ENCODE peak calls at places on chromosomes 11 and 22, in nine cellular contexts. One of them, this sample, is unnamed.

GRCh38 chr22:19213496-19214473 is 35.2 kb upstream of the SLC25A1 start:
- DNase-seq in Calu3: no peak
- DNase-seq in AG09319: no peak
- DNase-seq in right lobe of liver: no peak
- DNase-seq in AG04450: peak; percentile 51
- DNase-seq in sigmoid colon: no peak
- DNase-seq in heart right ventricle: no peak
- DNase-seq in cardiac fibroblast: peak; percentile 44
- DNase-seq in CD8-positive, alpha-beta T cell: no peak
- DNase-seq in this sample: no peak

GRCh38 chr22:41542224-41542623 is 2.0 kb downstream of the POLR3H start:
- DNase-seq in Calu3: no peak
- DNase-seq in AG09319: no peak
- DNase-seq in right lobe of liver: no peak
- DNase-seq in AG04450: no peak
- DNase-seq in sigmoid colon: no peak
- DNase-seq in heart right ventricle: no peak
- DNase-seq in cardiac fibroblast: no peak
- DNase-seq in CD8-positive, alpha-beta T cell: no peak
- DNase-seq in this sample: no peak

GRCh38 chr22:46792061-46792796 is 29.8 kb downstream of the TBC1D22A start:
- DNase-seq in Calu3: no peak
- DNase-seq in AG09319: no peak
- DNase-seq in right lobe of liver: no peak
- DNase-seq in AG04450: no peak
- DNase-seq in sigmoid colon: peak; percentile 62
- DNase-seq in heart right ventricle: no peak
- DNase-seq in cardiac fibroblast: no peak
- DNase-seq in CD8-positive, alpha-beta T cell: no peak
- DNase-seq in this sample: no peak

GRCh38 chr11:132186699-132187098 is 816.3 kb downstream of the NTM start:
- DNase-seq in Calu3: no peak
- DNase-seq in AG09319: no peak
- DNase-seq in right lobe of liver: no peak
- DNase-seq in AG04450: no peak
- DNase-seq in sigmoid colon: no peak
- DNase-seq in heart right ventricle: no peak
- DNase-seq in cardiac fibroblast: no peak
- DNase-seq in CD8-positive, alpha-beta T cell: no peak
- DNase-seq in this sample: no peak

GRCh38 chr22:46237453-46238158 is 12.5 kb downstream of the CDPF1 start:
- DNase-seq in Calu3: no peak
- DNase-seq in AG09319: no peak
- DNase-seq in right lobe of liver: no peak
- DNase-seq in AG04450: no peak
- DNase-seq in sigmoid colon: no peak
- DNase-seq in heart right ventricle: peak; percentile 53
- DNase-seq in cardiac fibroblast: no peak
- DNase-seq in CD8-positive, alpha-beta T cell: no peak
- DNase-seq in this sample: no peak

GRCh38 chr11:110347660-110348059 is 51.2 kb upstream of the RDX start:
- DNase-seq in Calu3: no peak
- DNase-seq in AG09319: no peak
- DNase-seq in right lobe of liver: no peak
- DNase-seq in AG04450: no peak
- DNase-seq in sigmoid colon: no peak
- DNase-seq in heart right ventricle: no peak
- DNase-seq in cardiac fibroblast: no peak
- DNase-seq in CD8-positive, alpha-beta T cell: no peak
- DNase-seq in this sample: no peak

GRCh38 chr11:123033895-123034294 is 28.0 kb downstream of the HSPA8 start:
- DNase-seq in Calu3: no peak
- DNase-seq in AG09319: no peak
- DNase-seq in right lobe of liver: no peak
- DNase-seq in AG04450: no peak
- DNase-seq in sigmoid colon: no peak
- DNase-seq in heart right ventricle: no peak
- DNase-seq in cardiac fibroblast: peak; percentile 39
- DNase-seq in CD8-positive, alpha-beta T cell: no peak
- DNase-seq in this sample: no peak

GRCh38 chr11:120137187-120137610 is 714 bp downstream of the TRIM29 start:
- DNase-seq in Calu3: no peak
- DNase-seq in AG09319: no peak
- DNase-seq in right lobe of liver: no peak
- DNase-seq in AG04450: no peak
- DNase-seq in sigmoid colon: peak; percentile 56
- DNase-seq in heart right ventricle: peak; percentile 2
- DNase-seq in cardiac fibroblast: no peak
- DNase-seq in CD8-positive, alpha-beta T cell: peak; percentile 2
- DNase-seq in this sample: no peak

GRCh38 chr11:116890193-116890592 is 52.8 kb upstream of the APOA1 start:
- DNase-seq in Calu3: no peak
- DNase-seq in AG09319: no peak
- DNase-seq in right lobe of liver: no peak
- DNase-seq in AG04450: no peak
- DNase-seq in sigmoid colon: no peak
- DNase-seq in heart right ventricle: no peak
- DNase-seq in cardiac fibroblast: no peak
- DNase-seq in CD8-positive, alpha-beta T cell: no peak
- DNase-seq in this sample: no peak

GRCh38 chr11:66318576-66318970 is 1.7 kb upstream of the CD248 start:
- DNase-seq in Calu3: no peak
- DNase-seq in AG09319: no peak
- DNase-seq in right lobe of liver: no peak
- DNase-seq in AG04450: no peak
- DNase-seq in sigmoid colon: no peak
- DNase-seq in heart right ventricle: no peak
- DNase-seq in cardiac fibroblast: no peak
- DNase-seq in CD8-positive, alpha-beta T cell: no peak
- DNase-seq in this sample: no peak

GRCh38 chr11:8973121-8973520 is 8.9 kb upstream of the TMEM9B start:
- DNase-seq in Calu3: no peak
- DNase-seq in AG09319: no peak
- DNase-seq in right lobe of liver: no peak
- DNase-seq in AG04450: no peak
- DNase-seq in sigmoid colon: no peak
- DNase-seq in heart right ventricle: no peak
- DNase-seq in cardiac fibroblast: no peak
- DNase-seq in CD8-positive, alpha-beta T cell: no peak
- DNase-seq in this sample: no peak

GRCh38 chr11:118918128-118918685 is 7.5 kb downstream of the BCL9L start:
- DNase-seq in Calu3: peak; percentile 62
- DNase-seq in AG09319: peak; percentile 93
- DNase-seq in right lobe of liver: peak; percentile 80
- DNase-seq in AG04450: no peak
- DNase-seq in sigmoid colon: peak; percentile 92
- DNase-seq in heart right ventricle: peak; percentile 80
- DNase-seq in cardiac fibroblast: peak; percentile 98
- DNase-seq in CD8-positive, alpha-beta T cell: peak; percentile 54
- DNase-seq in this sample: peak; percentile 70

GRCh38 chr11:44351898-44352498 is 42.1 kb upstream of the ALX4 start:
- DNase-seq in Calu3: no peak
- DNase-seq in AG09319: no peak
- DNase-seq in right lobe of liver: no peak
- DNase-seq in AG04450: no peak
- DNase-seq in sigmoid colon: no peak
- DNase-seq in heart right ventricle: no peak
- DNase-seq in cardiac fibroblast: peak; percentile 4
- DNase-seq in CD8-positive, alpha-beta T cell: no peak
- DNase-seq in this sample: no peak
- TF ChIP-seq CTCF in Calu3: no peak
- TF ChIP-seq CTCF in AG09319: no peak
- TF ChIP-seq CTCF in right lobe of liver: no peak
- TF ChIP-seq CTCF in AG04450: no peak
- TF ChIP-seq CTCF in sigmoid colon: no peak
- TF ChIP-seq CTCF in heart right ventricle: no peak
- TF ChIP-seq CTCF in cardiac fibroblast: no peak
- TF ChIP-seq CTCF in CD8-positive, alpha-beta T cell: no peak
- TF ChIP-seq CTCF in this sample: no peak

DNA sequence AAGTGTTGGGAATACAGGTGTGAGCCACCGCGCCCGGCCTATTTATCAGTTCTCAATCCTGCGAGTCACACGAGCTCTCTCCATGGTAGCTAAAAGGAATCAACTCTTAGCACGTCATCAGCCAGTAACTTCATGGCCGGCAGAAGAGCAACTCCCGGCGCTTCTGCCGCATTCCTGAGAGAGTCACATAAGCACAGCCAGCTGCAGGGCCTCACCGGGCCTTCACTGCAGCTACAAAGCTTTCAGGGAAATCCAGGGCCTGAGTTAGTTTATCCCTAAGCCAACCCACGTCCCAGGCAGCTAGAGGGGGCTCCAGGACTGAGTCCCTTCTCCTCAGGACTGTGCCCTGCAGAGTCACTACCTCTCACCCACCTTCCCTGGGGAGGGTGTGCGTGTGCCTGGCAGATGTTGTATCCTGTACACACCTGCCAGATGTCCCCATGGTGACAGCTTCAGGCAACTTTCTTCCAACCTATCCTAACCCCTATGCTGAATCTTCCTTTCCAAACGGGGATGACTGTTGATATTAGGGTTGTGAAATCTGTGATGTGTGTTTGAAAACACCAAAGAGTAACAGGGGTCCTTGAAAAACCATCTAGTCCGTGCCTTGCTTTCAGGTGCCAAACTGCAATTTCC is 45.9 kb upstream of the ARFGAP3 start:
- DNase-seq in Calu3: no peak
- DNase-seq in AG09319: no peak
- DNase-seq in right lobe of liver: no peak
- DNase-seq in AG04450: peak; percentile 66
- DNase-seq in sigmoid colon: peak; percentile 89
- DNase-seq in heart right ventricle: no peak
- DNase-seq in cardiac fibroblast: peak; percentile 52
- DNase-seq in CD8-positive, alpha-beta T cell: no peak
- DNase-seq in this sample: no peak
- TF ChIP-seq CTCF in Calu3: no peak
- TF ChIP-seq CTCF in AG09319: no peak
- TF ChIP-seq CTCF in right lobe of liver: no peak
- TF ChIP-seq CTCF in AG04450: peak; percentile 50
- TF ChIP-seq CTCF in sigmoid colon: no peak
- TF ChIP-seq CTCF in heart right ventricle: no peak
- TF ChIP-seq CTCF in cardiac fibroblast: no peak
- TF ChIP-seq CTCF in CD8-positive, alpha-beta T cell: no peak
- TF ChIP-seq CTCF in this sample: no peak

DNA sequence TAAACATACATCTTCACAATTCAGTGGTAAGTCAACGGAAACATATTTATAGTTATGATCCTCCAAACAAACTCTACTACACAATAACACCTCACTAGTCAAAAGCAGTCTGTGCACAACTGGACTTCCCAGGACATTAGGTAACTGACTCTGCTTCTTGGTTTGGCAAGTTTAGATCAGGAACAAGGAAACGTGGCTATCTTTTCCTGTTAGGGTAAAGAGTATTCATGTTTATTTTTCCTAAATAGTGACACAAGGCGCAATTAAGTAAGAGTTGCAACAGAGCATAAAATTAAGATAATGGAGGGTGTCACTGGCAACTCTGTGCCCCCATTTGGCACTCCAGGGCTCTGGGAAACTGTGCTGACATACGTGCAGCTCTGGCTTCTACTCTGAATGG is 70.2 kb upstream of the TP53AIP1 start:
- DNase-seq in Calu3: no peak
- DNase-seq in AG09319: no peak
- DNase-seq in right lobe of liver: no peak
- DNase-seq in AG04450: no peak
- DNase-seq in sigmoid colon: no peak
- DNase-seq in heart right ventricle: no peak
- DNase-seq in cardiac fibroblast: no peak
- DNase-seq in CD8-positive, alpha-beta T cell: no peak
- DNase-seq in this sample: no peak
- TF ChIP-seq CTCF in Calu3: no peak
- TF ChIP-seq CTCF in AG09319: no peak
- TF ChIP-seq CTCF in right lobe of liver: no peak
- TF ChIP-seq CTCF in AG04450: no peak
- TF ChIP-seq CTCF in sigmoid colon: no peak
- TF ChIP-seq CTCF in heart right ventricle: no peak
- TF ChIP-seq CTCF in cardiac fibroblast: no peak
- TF ChIP-seq CTCF in CD8-positive, alpha-beta T cell: no peak
- TF ChIP-seq CTCF in this sample: no peak

DNA sequence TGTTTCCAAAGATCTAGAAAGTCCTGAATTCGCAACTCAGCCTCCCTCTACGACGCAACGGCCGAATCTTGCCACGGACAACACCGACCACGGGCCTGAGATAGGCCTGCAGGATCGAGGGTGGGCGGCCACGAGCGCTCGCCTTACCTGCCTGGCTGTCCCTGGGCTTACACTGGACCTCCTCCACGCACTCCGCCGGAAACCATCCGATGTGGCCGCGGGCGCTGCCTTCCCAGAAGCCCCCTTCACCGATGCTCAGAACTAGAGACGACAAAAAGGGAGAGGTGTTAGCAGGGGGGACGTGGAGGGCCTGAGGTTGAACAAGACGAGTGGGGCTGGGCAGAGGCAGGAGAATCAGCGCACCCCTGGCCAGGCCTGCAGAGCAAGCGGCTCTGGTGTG is 400.0 kb downstream of the CTTN start:
- DNase-seq in Calu3: no peak
- DNase-seq in AG09319: no peak
- DNase-seq in right lobe of liver: no peak
- DNase-seq in AG04450: no peak
- DNase-seq in sigmoid colon: no peak
- DNase-seq in heart right ventricle: no peak
- DNase-seq in cardiac fibroblast: no peak
- DNase-seq in CD8-positive, alpha-beta T cell: no peak
- DNase-seq in this sample: no peak
- TF ChIP-seq CTCF in Calu3: no peak
- TF ChIP-seq CTCF in AG09319: no peak
- TF ChIP-seq CTCF in right lobe of liver: no peak
- TF ChIP-seq CTCF in AG04450: no peak
- TF ChIP-seq CTCF in sigmoid colon: no peak
- TF ChIP-seq CTCF in heart right ventricle: no peak
- TF ChIP-seq CTCF in cardiac fibroblast: no peak
- TF ChIP-seq CTCF in CD8-positive, alpha-beta T cell: no peak
- TF ChIP-seq CTCF in this sample: no peak

DNA sequence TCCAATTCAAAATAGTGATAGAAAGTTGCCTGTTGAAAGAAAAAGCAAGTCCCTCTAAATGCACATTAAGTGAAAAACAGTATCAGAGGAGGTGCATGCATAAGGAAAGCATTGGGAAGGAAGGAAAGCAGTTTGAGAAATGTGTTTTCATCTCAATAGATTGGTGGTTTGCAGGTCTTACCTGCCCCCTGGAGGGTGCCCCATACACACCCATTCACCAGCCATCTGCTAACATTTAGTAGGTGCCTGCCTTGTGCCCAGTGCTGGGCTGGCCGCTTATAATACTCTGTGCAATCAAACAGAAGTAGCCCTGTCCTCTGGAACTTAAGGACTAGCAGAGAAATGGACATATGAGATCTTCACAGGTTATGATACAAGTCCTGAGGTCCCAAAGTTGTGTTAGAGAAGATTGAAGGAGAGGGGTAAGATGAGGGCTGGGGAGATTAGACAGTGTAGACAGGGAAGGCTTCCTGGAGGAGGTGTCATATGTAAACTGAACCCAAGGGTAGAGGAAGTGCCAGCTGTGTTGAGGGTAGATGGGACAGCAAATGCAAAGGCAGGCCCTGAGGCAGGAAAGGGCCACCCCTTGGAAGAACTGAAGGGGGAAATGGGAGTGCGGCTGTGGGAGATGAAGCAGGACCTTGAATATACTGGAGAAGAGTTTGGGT is 184.2 kb downstream of the MN1 start:
- DNase-seq in Calu3: no peak
- DNase-seq in AG09319: no peak
- DNase-seq in right lobe of liver: no peak
- DNase-seq in AG04450: no peak
- DNase-seq in sigmoid colon: no peak
- DNase-seq in heart right ventricle: no peak
- DNase-seq in cardiac fibroblast: no peak
- DNase-seq in CD8-positive, alpha-beta T cell: no peak
- DNase-seq in this sample: no peak
- TF ChIP-seq CTCF in Calu3: peak; percentile 32
- TF ChIP-seq CTCF in AG09319: no peak
- TF ChIP-seq CTCF in right lobe of liver: no peak
- TF ChIP-seq CTCF in AG04450: no peak
- TF ChIP-seq CTCF in sigmoid colon: no peak
- TF ChIP-seq CTCF in heart right ventricle: no peak
- TF ChIP-seq CTCF in cardiac fibroblast: peak; percentile 3
- TF ChIP-seq CTCF in CD8-positive, alpha-beta T cell: no peak
- TF ChIP-seq CTCF in this sample: peak; percentile 18